ENCODE peak calls at places on chromosomes 2 and 18, in eight cellular contexts. S is ascending aorta, M is pancreas, Y is upper lobe of left lung, V is GM13977, N is fibroblast of mammary gland, H is fibroblast of lung, O is OCI-LY7. E is an unnamed sample.

GRCh38 chr2:181774601-181775179 is 94.4 kb upstream of the NEUROD1 start:
- DNase-seq in H (peak), O (peak), N (peak), Y (no peak), V (no peak), M (no peak), S (no peak), E (no peak)

GRCh38 chr2:7899923-7900322 is 781.9 kb upstream of the ID2 start:
- DNase-seq in Y (no peak), M (no peak), V (no peak), H (no peak), N (no peak), S (no peak), O (no peak), E (no peak)

GRCh38 chr2:171531291-171531690 is 9.0 kb downstream of the CYBRD1 start:
- DNase-seq in Y (no peak), O (no peak), S (no peak), V (no peak), M (no peak), H (peak), N (peak), E (no peak)

GRCh38 chr2:121202541-121203310 is 82.3 kb downstream of the TFCP2L1 start:
- DNase-seq in M (no peak), Y (no peak), H (no peak), N (no peak), V (no peak), S (no peak), O (no peak), E (no peak)

GRCh38 chr2:20728114-20728758 is 61.3 kb downstream of the GDF7 start:
- DNase-seq in N (no peak), Y (no peak), H (peak), S (no peak), V (no peak), O (no peak), M (no peak), E (no peak)

GRCh38 chr2:42086500-42086953 is 38.7 kb downstream of the PKDCC start:
- DNase-seq in V (peak), S (no peak), H (peak), Y (no peak), N (peak), M (no peak), O (peak), E (no peak)

GRCh38 chr2:42864641-42865280 is 72.4 kb upstream of the HAAO start:
- DNase-seq in O (no peak), N (no peak), S (no peak), Y (no peak), H (no peak), V (no peak), M (no peak), E (no peak)

GRCh38 chr2:63842149-63843061 is 709 bp downstream of the UGP2 start:
- DNase-seq in H (peak), S (no peak), Y (no peak), N (peak), M (peak), V (no peak), O (peak), E (no peak)

GRCh38 chr2:233486778-233487552 is 79.6 kb downstream of the USP40 start:
- DNase-seq in S (no peak), N (peak), M (no peak), Y (peak), H (peak), O (no peak), V (no peak), E (no peak)

GRCh38 chr2:152624805-152625204 is 92.5 kb downstream of the PRPF40A start:
- DNase-seq in O (no peak), Y (no peak), M (no peak), H (peak), S (no peak), V (no peak), N (peak), E (no peak)

GRCh38 chr2:10722252-10722825 is 909 bp downstream of the ATP6V1C2 start:
- DNase-seq in V (no peak), Y (no peak), O (no peak), M (no peak), S (no peak), N (no peak), H (no peak), E (no peak)

GRCh38 chr18:22465859-22466602 is 48.3 kb upstream of the CTAGE1 start:
- DNase-seq in S (peak), V (no peak), M (peak), H (peak), Y (no peak), N (peak), O (no peak), E (no peak)

GRCh38 chr2:228869601-228870264 is 401.4 kb downstream of the PID1 start:
- DNase-seq in S (no peak), Y (no peak), O (no peak), V (no peak), H (no peak), N (no peak), M (no peak), E (no peak)

GRCh38 chr2:19712850-19713249 is 188.9 kb downstream of the TTC32 start:
- DNase-seq in O (no peak), V (no peak), H (no peak), Y (no peak), S (no peak), M (no peak), N (no peak), E (no peak)

GRCh38 chr2:131035112-131035825 is 58.0 kb downstream of the FAM168B start:
- DNase-seq in V (no peak), S (no peak), M (peak), H (no peak), Y (peak), O (no peak), N (no peak), E (peak)

GRCh38 chr2:12347049-12347448 is 369.7 kb upstream of the TRIB2 start:
- DNase-seq in V (no peak), O (no peak), H (no peak), Y (no peak), N (peak), M (no peak), S (no peak), E (no peak)

GRCh38 chr2:72274284-72274869 is 126.7 kb upstream of the CYP26B1 start:
- DNase-seq in S (no peak), Y (no peak), H (no peak), O (no peak), V (no peak), N (no peak), M (no peak), E (no peak)

GRCh38 chr2:24123212-24124002 is at the start of the genes FAM228B and PFN4:
- DNase-seq in N (peak), S (peak), O (no peak), M (peak), Y (peak), H (peak), V (peak), E (peak)

GRCh38 chr2:119426801-119427395 is 4.8 kb upstream of the TMEM37 start:
- DNase-seq in Y (no peak), O (no peak), M (peak), N (no peak), S (no peak), H (peak), V (no peak), E (peak)

GRCh38 chr2:219500135-219500534 is 1.4 kb downstream of the GMPPA start:
- DNase-seq in V (no peak), O (no peak), N (peak), S (no peak), Y (no peak), H (peak), M (no peak), E (no peak)

GRCh38 chr2:25332571-25332970 is 9.2 kb downstream of the DNMT3A start:
- DNase-seq in Y (no peak), H (no peak), V (no peak), N (no peak), S (no peak), M (no peak), O (no peak), E (no peak)

GRCh38 chr2:220071716-220072115 is 444.3 kb downstream of the SLC4A3 start:
- DNase-seq in H (no peak), Y (no peak), O (no peak), N (no peak), V (no peak), S (no peak), M (no peak), E (no peak)

GRCh38 chr18:48785091-48785614 is 165.6 kb downstream of the SMAD7 start:
- DNase-seq in H (no peak), S (no peak), O (peak), M (no peak), N (no peak), Y (no peak), V (peak), E (no peak)

GRCh38 chr2:23586691-23587090 is 201.7 kb downstream of the KLHL29 start:
- DNase-seq in S (no peak), N (no peak), H (no peak), O (no peak), M (no peak), V (no peak), Y (no peak), E (no peak)

GRCh38 chr2:134738150-134738865 is 19.5 kb upstream of the TMEM163 start:
- DNase-seq in Y (no peak), V (no peak), H (no peak), S (no peak), O (no peak), N (no peak), M (no peak), E (no peak)

GRCh38 chr2:188600536-188601210 is 309.0 kb downstream of the GULP1 start:
- DNase-seq in S (no peak), V (no peak), Y (no peak), M (no peak), N (peak), H (peak), O (no peak), E (no peak)

GRCh38 chr2:241009601-241010530 is 11.4 kb downstream of the SNED1 start:
- DNase-seq in Y (peak), O (no peak), S (no peak), V (peak), N (peak), H (peak), M (peak), E (peak)
- TF ChIP-seq CTCF in Y (no peak), O (no peak), S (no peak), V (no peak), N (no peak), H (no peak), M (no peak), E (no peak)

GRCh38 chr2:15939854-15940660 is at the start of gene MYCN:
- DNase-seq in V (peak), S (no peak), Y (peak), M (no peak), H (peak), N (peak), O (peak), E (peak)
- TF ChIP-seq CTCF in V (peak), S (no peak), Y (peak), M (peak), H (peak), N (peak), O (peak), E (peak)

DNA sequence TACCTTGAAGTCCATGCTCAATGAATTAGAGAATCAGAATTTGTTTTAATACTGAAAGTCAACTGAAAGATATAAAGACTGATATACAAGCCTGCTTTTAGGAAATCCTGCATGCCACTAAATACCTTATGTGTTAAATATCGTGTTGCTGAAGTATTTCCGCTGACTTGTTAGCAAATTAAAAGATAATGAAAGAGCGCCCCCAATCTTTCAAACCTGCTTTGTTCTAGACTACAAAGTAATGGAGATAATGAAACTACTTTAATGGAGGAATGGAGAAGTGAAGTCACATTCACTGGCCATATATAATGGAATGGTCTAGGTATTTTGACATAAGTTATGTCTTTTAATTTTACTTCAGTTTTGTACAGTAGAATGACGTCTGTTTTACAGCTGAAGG is 95.7 kb downstream of the ASXL3 start:
- DNase-seq in N (peak), M (no peak), Y (no peak), V (no peak), O (no peak), S (no peak), H (no peak), E (no peak)
- TF ChIP-seq CTCF in N (no peak), M (no peak), Y (no peak), V (no peak), O (peak), S (no peak), H (no peak), E (no peak)

DNA sequence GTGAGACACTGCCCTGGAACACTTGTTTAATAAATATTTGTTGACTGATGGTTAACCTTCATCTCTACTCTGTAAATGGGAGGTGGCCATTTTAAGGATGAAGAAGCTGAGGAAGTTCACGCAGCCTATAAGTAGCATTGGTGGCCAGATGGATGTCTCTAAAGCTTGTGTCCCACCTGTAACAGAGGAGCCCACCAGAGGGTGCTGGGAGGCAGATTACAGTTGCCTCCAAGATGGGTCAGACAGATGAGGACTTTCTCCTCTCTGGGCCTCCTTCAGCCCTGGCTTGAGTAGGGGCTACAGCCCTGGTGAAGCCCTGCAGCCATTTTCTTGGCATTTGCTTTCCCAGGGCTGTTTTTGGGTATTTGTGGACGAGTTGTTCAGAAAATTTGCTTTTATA is 45.0 kb upstream of the MCFD2 start:
- DNase-seq in S (no peak), M (no peak), Y (no peak), O (peak), N (no peak), H (no peak), V (no peak), E (no peak)
- TF ChIP-seq CTCF in S (no peak), M (no peak), Y (no peak), O (peak), N (no peak), H (no peak), V (no peak), E (no peak)

GRCh38 chr2:53572696-53573095 is 194.9 kb upstream of the CHAC2 start:
- DNase-seq in Y (no peak), S (no peak), M (no peak), H (no peak), N (no peak), V (no peak), O (no peak), E (no peak)

GRCh38 chr2:53576361-53576620 is 191.3 kb upstream of the CHAC2 start:
- DNase-seq in H (no peak), V (no peak), N (no peak), O (no peak), M (no peak), S (no peak), Y (no peak), E (no peak)

GRCh38 chr2:53569957-53570727 is 197.5 kb upstream of the CHAC2 start:
- DNase-seq in O (no peak), H (no peak), N (no peak), M (peak), Y (no peak), V (no peak), S (no peak), E (no peak)

DNA sequence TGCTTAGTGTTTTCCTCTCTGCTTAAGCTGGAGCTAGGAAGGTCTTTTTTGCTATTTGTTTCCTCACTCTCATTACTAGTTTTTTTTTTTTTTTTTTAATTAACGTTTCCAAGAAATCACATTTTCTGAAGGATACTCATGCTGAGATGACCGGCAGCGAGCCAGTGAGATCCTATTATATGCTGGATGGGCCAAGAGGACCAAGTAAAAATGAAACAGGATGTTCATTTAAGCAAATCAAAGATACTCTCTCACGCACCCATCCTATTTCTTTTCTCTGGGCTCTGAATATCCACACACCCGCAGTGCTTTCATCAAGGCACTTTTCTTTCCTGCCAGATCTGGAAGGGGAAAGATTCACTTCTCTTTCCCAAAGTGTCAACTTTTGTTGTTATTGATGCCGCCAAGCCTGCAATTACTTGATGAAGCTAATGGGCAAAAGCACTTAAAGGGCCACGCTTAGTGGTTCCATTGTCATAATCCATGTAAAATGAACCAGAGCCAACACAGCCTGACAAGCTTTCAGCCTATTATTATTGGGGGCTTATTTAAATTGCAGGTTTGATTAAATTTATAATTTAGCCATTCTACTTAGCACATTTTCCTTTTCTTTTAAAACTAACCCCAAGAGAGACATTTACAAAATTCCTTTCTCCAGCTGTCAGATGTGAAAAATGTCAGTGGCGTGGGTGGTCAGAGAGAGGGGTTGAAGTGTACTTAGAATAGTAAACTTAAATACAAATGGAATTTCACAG is 191.8 kb upstream of the CHAC2 start:
- DNase-seq in O (no peak), M (no peak), V (no peak), N (peak), Y (no peak), H (no peak), S (no peak), E (no peak)
- TF ChIP-seq CTCF in O (no peak), M (no peak), V (no peak), N (no peak), Y (no peak), H (no peak), S (no peak), E (no peak)

GRCh38 chr18:79637921-79638855 is 41.4 kb upstream of the CTDP1 start:
- DNase-seq in Y (peak), H (no peak), N (no peak), O (no peak), S (no peak), M (no peak), V (no peak), E (no peak)

GRCh38 chr18:79640064-79640672 is 39.4 kb upstream of the CTDP1 start:
- DNase-seq in S (no peak), Y (peak), V (no peak), N (no peak), M (no peak), O (no peak), H (no peak), E (no peak)

GRCh38 chr18:79637181-79637920 is 42.3 kb upstream of the CTDP1 start:
- DNase-seq in M (no peak), O (no peak), N (no peak), Y (no peak), S (no peak), V (no peak), H (no peak), E (no peak)

GRCh38 chr18:79640875-79641274 is 38.7 kb upstream of the CTDP1 start:
- DNase-seq in S (no peak), N (no peak), O (no peak), H (no peak), M (no peak), Y (no peak), V (no peak), E (no peak)

DNA sequence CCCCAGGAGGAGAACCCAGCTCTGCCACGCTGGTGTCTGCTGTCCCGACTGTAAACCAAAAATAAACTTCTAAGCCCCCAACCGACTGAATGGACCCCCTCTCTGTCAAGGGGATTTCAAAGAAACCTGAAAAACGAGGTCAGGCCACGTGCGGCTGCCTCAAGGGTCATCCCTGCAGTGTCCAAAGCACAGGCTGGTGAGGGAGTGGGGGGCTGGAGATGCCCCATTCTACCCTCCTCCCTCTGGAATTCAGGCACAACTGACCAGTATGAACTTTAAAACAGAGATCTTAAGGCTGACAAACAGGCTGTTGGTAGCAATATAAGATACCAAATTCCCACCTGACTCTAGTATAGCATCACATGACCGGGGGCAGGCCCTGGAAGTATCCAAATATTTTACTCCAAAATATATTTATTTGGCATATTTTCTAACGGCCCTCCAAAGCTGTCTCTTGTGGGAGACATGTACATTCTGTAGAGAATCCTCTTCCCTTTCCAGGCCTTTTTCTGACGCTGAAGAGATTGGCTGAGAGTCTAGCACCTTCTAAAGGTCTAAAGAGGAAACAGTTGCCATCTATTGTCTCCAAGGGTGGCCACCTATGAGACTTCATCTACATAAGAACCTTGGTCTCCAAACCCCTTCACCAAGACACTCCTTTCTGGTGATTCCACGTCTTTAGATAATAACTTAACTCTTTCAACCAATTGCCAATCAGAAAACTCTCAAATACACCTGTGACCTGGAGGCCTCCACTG is 40.4 kb upstream of the CTDP1 start:
- DNase-seq in S (no peak), Y (no peak), N (no peak), M (no peak), H (no peak), V (no peak), O (no peak), E (no peak)
- TF ChIP-seq CTCF in S (no peak), Y (no peak), N (no peak), M (no peak), H (no peak), V (peak), O (no peak), E (no peak)

GRCh38 chr2:232133078-232133477 is 171.6 kb downstream of the DIS3L2 start:
- DNase-seq in N (no peak), H (no peak), S (no peak), Y (no peak), V (no peak), O (no peak), M (no peak), E (no peak)
- TF ChIP-seq CTCF in N (peak), H (no peak), S (no peak), Y (no peak), V (no peak), O (peak), M (no peak), E (peak)

GRCh38 chr18:5890606-5891360 is 4.5 kb downstream of the TMEM200C start:
- DNase-seq in V (peak), M (peak), Y (peak), H (no peak), S (no peak), O (no peak), N (peak), E (no peak)
- TF ChIP-seq CTCF in V (peak), M (peak), Y (peak), H (no peak), S (no peak), O (no peak), N (no peak), E (peak)